ENCODE peak calls at places on chromosomes 4 and X, in eight cellular contexts. G is adrenal gland, T is fibroblast of pulmonary artery, E is left lung, L is mammary epithelial cell, J is PC-3, X is suprapubic skin, R is mucosa of descending colon. W is an unnamed sample.

GRCh38 chrX:49284212-49284611 is 14.6 kb downstream of the PPP1R3F start:
- DNase-seq in E (no peak), J (no peak), T (no peak), R (no peak), G (no peak), X (no peak), L (no peak), W (no peak)

GRCh38 chr4:30605616-30606015 is 114.6 kb upstream of the PCDH7 start:
- DNase-seq in E (no peak), J (no peak), G (no peak), R (no peak), X (no peak), L (no peak), T (peak), W (no peak)

GRCh38 chr4:8836664-8837171 is 34.9 kb downstream of the HMX1 start:
- DNase-seq in R (no peak), J (no peak), X (peak), G (no peak), E (peak), T (no peak), L (no peak), W (no peak)

GRCh38 chrX:131217878-131218486 is 71.1 kb downstream of the IGSF1 start:
- DNase-seq in J (no peak), E (no peak), L (no peak), X (no peak), R (no peak), T (no peak), G (no peak), W (no peak)

GRCh38 chrX:25548806-25549205 is 533.0 kb upstream of the ARX start:
- DNase-seq in L (no peak), E (no peak), X (no peak), R (no peak), G (no peak), T (peak), J (no peak), W (no peak)

GRCh38 chrX:134999469-134999868 is 8.7 kb downstream of the SMIM10 start:
- DNase-seq in G (no peak), E (no peak), T (peak), X (no peak), J (peak), L (peak), R (no peak), W (no peak)

GRCh38 chr4:169008478-169008877 is 1.6 kb downstream of the CBR4 start:
- DNase-seq in E (no peak), G (no peak), R (no peak), T (no peak), L (no peak), J (no peak), X (no peak), W (no peak)

GRCh38 chrX:45767021-45767491 is 566.4 kb upstream of the DIPK2B start:
- DNase-seq in X (no peak), G (no peak), R (no peak), L (peak), T (peak), J (peak), E (no peak), W (no peak)

GRCh38 chr4:177987896-177988295 is 545.7 kb upstream of the AGA start:
- DNase-seq in G (no peak), X (no peak), R (no peak), L (no peak), J (no peak), E (no peak), T (no peak), W (no peak)

GRCh38 chrX:18681996-18682395 is 10.1 kb upstream of the RS1 start:
- DNase-seq in R (no peak), J (no peak), X (no peak), T (no peak), L (no peak), G (no peak), E (no peak), W (no peak)

GRCh38 chrX:10726647-10727046 is 106.3 kb upstream of the MID1 start:
- DNase-seq in G (no peak), E (no peak), J (peak), R (no peak), X (no peak), T (peak), L (peak), W (peak)

GRCh38 chrX:1097328-1097727 is 115.1 kb downstream of the CRLF2 start:
- DNase-seq in L (no peak), T (no peak), E (no peak), X (peak), G (no peak), R (no peak), J (no peak), W (no peak)

GRCh38 chr4:78560296-78560963 is 8.9 kb downstream of the ANXA3 start:
- DNase-seq in E (no peak), R (no peak), X (no peak), G (peak), T (peak), L (peak), J (peak), W (peak)

GRCh38 chr4:3337357-3337732 is 44.5 kb downstream of the RGS12 start:
- DNase-seq in X (no peak), E (no peak), T (no peak), R (no peak), G (no peak), J (no peak), L (no peak), W (no peak)

GRCh38 chr4:7325541-7325940 is 109.2 kb downstream of the PSAPL1 start:
- DNase-seq in G (no peak), J (no peak), E (peak), X (no peak), L (no peak), R (peak), T (no peak), W (no peak)

GRCh38 chrX:153708415-153708814 is 15.8 kb downstream of the BCAP31 start:
- DNase-seq in J (peak), T (peak), G (peak), E (no peak), R (peak), X (no peak), L (peak), W (peak)

GRCh38 chr4:20084488-20084887 is 167.2 kb upstream of the SLIT2 start:
- DNase-seq in G (no peak), R (no peak), X (no peak), J (no peak), L (no peak), T (no peak), E (no peak), W (no peak)

GRCh38 chr4:7769936-7770674 is 169.6 kb downstream of the AFAP1 start:
- DNase-seq in L (no peak), J (peak), E (peak), G (no peak), T (peak), X (no peak), R (no peak), W (no peak)

GRCh38 chr4:151798678-151799416 is 38.0 kb upstream of the GATB start:
- DNase-seq in L (no peak), R (no peak), G (no peak), T (no peak), E (no peak), J (no peak), X (no peak), W (no peak)

GRCh38 chrX:106902684-106903083 is 457 bp downstream of the RIPPLY1 start:
- DNase-seq in E (no peak), L (no peak), R (no peak), J (no peak), G (no peak), X (no peak), T (no peak), W (no peak)

GRCh38 chr4:107994894-107995293 is 5.2 kb downstream of the HADH start:
- DNase-seq in L (no peak), J (no peak), X (no peak), E (no peak), R (no peak), T (no peak), G (no peak), W (no peak)

GRCh38 chrX:74449937-74450330 is 28.6 kb downstream of the SLC16A2 start:
- DNase-seq in R (no peak), E (no peak), T (peak), X (no peak), G (no peak), J (peak), L (peak), W (peak)

GRCh38 chr4:38230121-38230728 is 270.0 kb downstream of the PTTG2 start:
- DNase-seq in J (peak), X (no peak), G (no peak), R (peak), E (no peak), L (peak), T (no peak), W (no peak)

GRCh38 chrX:40496728-40497127 is 84.0 kb upstream of the ATP6AP2 start:
- DNase-seq in X (no peak), G (no peak), R (no peak), E (no peak), T (peak), L (no peak), J (no peak), W (no peak)

GRCh38 chr4:8267077-8267476 is 2.5 kb upstream of the HTRA3 start:
- DNase-seq in R (no peak), J (peak), G (peak), T (peak), E (peak), X (no peak), L (no peak), W (no peak)

GRCh38 chr4:19167321-19167720 is 1084.4 kb upstream of the SLIT2 start:
- DNase-seq in E (no peak), T (no peak), R (no peak), L (no peak), G (no peak), X (no peak), J (no peak), W (no peak)

GRCh38 chrX:45788941-45789348 is 588.3 kb upstream of the DIPK2B start:
- DNase-seq in R (no peak), G (no peak), L (peak), E (peak), T (peak), X (peak), J (no peak), W (no peak)

GRCh38 chrX:151013164-151013743 is 30.1 kb downstream of the HMGB3 start:
- DNase-seq in X (no peak), L (no peak), J (no peak), G (no peak), T (no peak), E (no peak), R (no peak), W (no peak)

GRCh38 chr4:106365613-106366012 is 3.0 kb downstream of the GIMD1 start:
- DNase-seq in J (peak), T (peak), R (no peak), E (no peak), X (no peak), L (peak), G (peak), W (peak)

GRCh38 chr4:26030260-26030667 is 116.2 kb downstream of the SMIM20 start:
- DNase-seq in L (no peak), T (no peak), J (no peak), E (no peak), G (no peak), X (no peak), R (no peak), W (no peak)
- H3K4me3 ChIP-seq in L (no peak), T (no peak), J (no peak), E (no peak), G (no peak), X (no peak), R (no peak), W (no peak)

GRCh38 chr4:13430834-13431568 is 53.1 kb downstream of the RAB28 start:
- DNase-seq in X (no peak), G (no peak), R (no peak), L (no peak), E (peak), J (peak), T (no peak), W (no peak)
- TF ChIP-seq CTCF in X (no peak), G (peak), R (no peak), L (peak), E (peak), J (peak), T (peak), W (no peak)

GRCh38 chrX:47815901-47816845 is 20.5 kb upstream of the ZNF81 start:
- DNase-seq in J (no peak), T (peak), E (no peak), L (peak), X (no peak), R (no peak), G (no peak), W (no peak)
- H3K4me3 ChIP-seq in J (no peak), T (no peak), E (no peak), L (no peak), X (no peak), R (no peak), G (no peak), W (no peak)

GRCh38 chrX:91414710-91415109 is 19.9 kb upstream of the PABPC5 start:
- DNase-seq in J (peak), R (no peak), X (no peak), G (peak), L (no peak), E (no peak), T (no peak), W (no peak)
- TF ChIP-seq CTCF in J (peak), R (no peak), X (no peak), G (peak), L (peak), E (peak), T (peak), W (no peak)

GRCh38 chrX:32155044-32155638 is 1056.2 kb downstream of the DMD start:
- DNase-seq in T (no peak), X (no peak), G (no peak), E (no peak), L (no peak), R (no peak), J (no peak), W (no peak)
- H3K4me3 ChIP-seq in T (no peak), X (no peak), G (no peak), E (no peak), L (no peak), R (no peak), J (no peak), W (no peak)

GRCh38 chr4:71538528-71538927 is 199.7 kb downstream of the SLC4A4 start:
- DNase-seq in E (no peak), J (no peak), X (no peak), T (no peak), L (no peak), G (no peak), R (no peak), W (no peak)

GRCh38 chr4:71545168-71545567 is 206.3 kb downstream of the SLC4A4 start:
- DNase-seq in R (no peak), X (no peak), G (no peak), L (no peak), J (peak), T (peak), E (no peak), W (peak)

GRCh38 chr4:71541541-71541940 is 202.7 kb downstream of the SLC4A4 start:
- DNase-seq in J (no peak), L (no peak), T (no peak), G (no peak), E (no peak), X (no peak), R (no peak), W (no peak)

GRCh38 chr4:71537551-71538065 is 198.8 kb downstream of the SLC4A4 start:
- DNase-seq in X (no peak), G (no peak), E (no peak), J (no peak), T (no peak), L (no peak), R (no peak), W (no peak)

GRCh38 chr4:71540749-71541269 is 202.0 kb downstream of the SLC4A4 start:
- DNase-seq in R (no peak), X (no peak), L (no peak), T (peak), J (peak), E (no peak), G (no peak), W (no peak)
- TF ChIP-seq CTCF in R (no peak), X (no peak), L (no peak), T (peak), J (peak), E (no peak), G (no peak), W (no peak)